ENCODE peak calls at places on chromosomes 4 and X, in six cellular contexts. R, Q, O, E, W and B are unnamed samples.
A peak's percentile ranks its signal among the peaks of the same experiment; 100 is the strongest.

GRCh38 chr4:13126976-13127910 is 356.9 kb downstream of the RAB28 start:
- DNase-seq in E (no peak), R (no peak), O (no peak), W (peak; percentile 8), Q (no peak), B (no peak)

GRCh38 chrX:39605183-39605582 is 492.6 kb downstream of the BCOR start:
- DNase-seq in W (no peak), E (no peak), O (no peak), Q (no peak), R (no peak), B (no peak)

GRCh38 chrX:75421688-75422087 is 101.1 kb downstream of the ZDHHC15 start:
- DNase-seq in Q (no peak), W (no peak), O (no peak), R (no peak), E (no peak), B (no peak)

GRCh38 chrX:24928114-24928513 is 87.7 kb downstream of the ARX start:
- DNase-seq in Q (no peak), O (no peak), R (no peak), E (no peak), W (no peak), B (no peak)

GRCh38 chrX:50812995-50813842 is 775 bp downstream of the SHROOM4 start:
- DNase-seq in W (peak; percentile 43), R (no peak), Q (peak; percentile 7), E (peak; percentile 2), O (no peak), B (peak; percentile 23)

GRCh38 chr4:11424000-11424399 is 4.7 kb downstream of the HS3ST1 start:
- DNase-seq in Q (no peak), W (peak; percentile 78), O (no peak), E (peak; percentile 11), R (no peak), B (no peak)

GRCh38 chr4:116598980-116599789 is 486.2 kb downstream of the TRAM1L1 start:
- DNase-seq in E (no peak), W (no peak), R (no peak), Q (no peak), O (no peak), B (no peak)

GRCh38 chrX:15146515-15146914 is 123.4 kb downstream of the ASB9 start:
- DNase-seq in O (no peak), R (peak; percentile 1), E (peak; percentile 6), W (peak; percentile 32), Q (peak; percentile 54), B (no peak)

GRCh38 chr4:75702919-75703411 is 21.4 kb upstream of the USO1 start:
- DNase-seq in Q (no peak), E (no peak), W (no peak), O (no peak), R (no peak), B (no peak)

GRCh38 chr4:139890810-139891209 is 225.2 kb downstream of the MGST2 start:
- DNase-seq in Q (no peak), W (no peak), O (no peak), R (no peak), E (no peak), B (no peak)

GRCh38 chrX:78130396-78130795 is 9.1 kb downstream of the TAF9B start:
- DNase-seq in R (no peak), O (no peak), W (no peak), Q (no peak), E (no peak), B (no peak)

GRCh38 chr4:124915073-124915472 is 202.5 kb upstream of the ANKRD50 start:
- DNase-seq in O (no peak), R (no peak), Q (no peak), W (no peak), E (no peak), B (no peak)

GRCh38 chr4:42282081-42282901 is 115.0 kb upstream of the SHISA3 start:
- DNase-seq in O (no peak), Q (peak; percentile 82), E (peak; percentile 48), R (no peak), W (peak; percentile 92), B (peak; percentile 83)

GRCh38 chr4:145541266-145541770 is 59.7 kb downstream of the SMAD1 start:
- DNase-seq in Q (no peak), W (no peak), O (no peak), E (no peak), R (no peak), B (peak; percentile 62)

GRCh38 chr4:11495291-11495690 is 66.6 kb upstream of the HS3ST1 start:
- DNase-seq in R (no peak), Q (no peak), E (no peak), O (no peak), W (no peak), B (no peak)

GRCh38 chr4:131499139-131499873 is 1649.8 kb upstream of the PCDH10 start:
- DNase-seq in R (no peak), E (no peak), W (no peak), Q (no peak), O (no peak), B (no peak)

GRCh38 chrX:153908219-153908875 is 3.9 kb downstream of the AVPR2 start:
- DNase-seq in O (no peak), W (no peak), Q (no peak), R (no peak), E (no peak), B (no peak)

GRCh38 chr4:185015108-185015507 is 3.2 kb upstream of the HELT start:
- DNase-seq in W (no peak), R (no peak), Q (no peak), E (no peak), O (no peak), B (no peak)

GRCh38 chr4:82613111-82613510 is 51.3 kb upstream of the TMEM150C start:
- DNase-seq in R (no peak), E (no peak), W (no peak), Q (no peak), O (no peak), B (no peak)

GRCh38 chr4:67465032-67465762 is 80.1 kb downstream of the CENPC start:
- DNase-seq in E (no peak), Q (no peak), R (no peak), W (peak; percentile 65), O (no peak), B (no peak)

GRCh38 chr4:100880012-100880411 is 362.2 kb upstream of the EMCN start:
- DNase-seq in O (no peak), E (no peak), W (peak; percentile 7), Q (no peak), R (no peak), B (no peak)